ENCODE peak calls at places on chromosomes 13 and 19, in four cellular contexts. Q is NCI-H460, S is fibroblast of mammary gland, X is skeletal muscle cell. N is an unnamed sample.

GRCh38 chr19:47100290-47100689 is 13.3 kb downstream of the ZC3H4 start:
- DNase-seq in X (no peak), S (no peak), Q (no peak), N (no peak)

GRCh38 chr19:38434549-38435051 is 1.1 kb downstream of the RYR1 start:
- DNase-seq in Q (no peak), S (no peak), X (peak), N (no peak)

GRCh38 chr19:38831142-38831605 is 420 bp downstream of the ECH1 start:
- DNase-seq in S (peak), X (peak), Q (no peak), N (peak)

GRCh38 chr13:104171132-104171531 is 1104.9 kb upstream of the SLC10A2 start:
- DNase-seq in X (no peak), S (no peak), Q (no peak), N (no peak)

GRCh38 chr13:45595968-45596367 is 19.6 kb downstream of the ERICH6B start:
- DNase-seq in S (no peak), X (no peak), Q (no peak), N (no peak)

GRCh38 chr13:106533101-106533939 is 2.1 kb downstream of the EFNB2 start:
- DNase-seq in X (no peak), Q (peak), S (peak), N (peak)

GRCh38 chr19:3443840-3444694 is 36.3 kb downstream of the SMIM24 start:
- DNase-seq in X (no peak), Q (no peak), S (peak), N (no peak)

GRCh38 chr13:99865420-99865930 is 106.1 kb downstream of the ZIC5 start:
- DNase-seq in Q (no peak), S (no peak), X (no peak), N (no peak)

GRCh38 chr19:15120135-15121026 is 13.2 kb downstream of the SYDE1 start:
- DNase-seq in Q (no peak), X (no peak), S (no peak), N (no peak)

GRCh38 chr13:28679628-28680027 is 20.7 kb downstream of the POMP start:
- DNase-seq in X (no peak), S (peak), Q (peak), N (no peak)

GRCh38 chr13:35817642-35818576 is 313.3 kb downstream of the DCLK1 start:
- DNase-seq in Q (no peak), S (peak), X (no peak), N (no peak)

GRCh38 chr13:90979059-90979458 is 368.4 kb upstream of the MIR17HG start:
- DNase-seq in S (no peak), Q (no peak), X (peak), N (no peak)

GRCh38 chr19:29789007-29789406 is 22.8 kb upstream of the CCNE1 start:
- DNase-seq in S (no peak), Q (no peak), X (no peak), N (no peak)

GRCh38 chr13:109654341-109655205 is 131.8 kb downstream of the IRS2 start:
- DNase-seq in Q (no peak), X (peak), S (peak), N (no peak)

GRCh38 chr13:90254437-90254836 is 1093.0 kb upstream of the MIR17HG start:
- DNase-seq in Q (no peak), X (no peak), S (no peak), N (no peak)

GRCh38 chr19:46975918-46976782 is 43.5 kb upstream of the NPAS1 start:
- DNase-seq in Q (peak), S (peak), X (peak), N (no peak)

GRCh38 chr19:2167896-2168618 is 4.3 kb downstream of the DOT1L start:
- DNase-seq in X (no peak), S (peak), Q (no peak), N (no peak)

GRCh38 chr13:102555914-102556553 is 40.8 kb upstream of the TPP2 start:
- DNase-seq in S (peak), X (peak), Q (peak), N (no peak)

GRCh38 chr13:32639502-32640105 is 53.4 kb downstream of the PDS5B start:
- DNase-seq in S (peak), X (peak), Q (peak), N (no peak)

GRCh38 chr19:53519431-53519830 is 18.5 kb upstream of the ZNF331 start:
- DNase-seq in X (no peak), S (no peak), Q (no peak), N (no peak)

GRCh38 chr13:85698236-85698635 is 101.0 kb downstream of the SLITRK6 start:
- DNase-seq in Q (no peak), X (no peak), S (no peak), N (no peak)

GRCh38 chr19:53389591-53390377 is 5.2 kb upstream of the ZNF765 start:
- DNase-seq in Q (no peak), X (no peak), S (no peak), N (no peak)

GRCh38 chr19:16449330-16449961 is 22.3 kb downstream of the EPS15L1 start:
- DNase-seq in X (no peak), S (no peak), Q (no peak), N (peak)

GRCh38 chr19:4014541-4015491 is 7.3 kb downstream of the PIAS4 start:
- DNase-seq in Q (no peak), S (no peak), X (no peak), N (peak)

GRCh38 chr13:105773241-105773640 is 762.2 kb downstream of the EFNB2 start:
- DNase-seq in Q (no peak), X (no peak), S (no peak), N (no peak)

GRCh38 chr19:1401138-1401888 is at the start of gene GAMT:
- DNase-seq in Q (no peak), S (no peak), X (no peak), N (peak)

GRCh38 chr19:49689133-49690072 is at the start of gene ADM5:
- DNase-seq in Q (no peak), X (no peak), S (no peak), N (no peak)

GRCh38 chr13:40640845-40641458 is 25.5 kb downstream of the FOXO1 start:
- DNase-seq in X (no peak), Q (no peak), S (no peak), N (no peak)

GRCh38 chr19:2261438-2262172 is 5.4 kb upstream of the JSRP1 start:
- DNase-seq in S (peak), X (no peak), Q (no peak), N (peak)

GRCh38 chr13:25945596-25945995 is 106.2 kb downstream of the SHISA2 start:
- DNase-seq in Q (no peak), X (peak), S (no peak), N (no peak)

GRCh38 chr19:46217476-46217875 is 12.1 kb upstream of the IGFL1 start:
- DNase-seq in X (no peak), S (no peak), Q (no peak), N (no peak)

GRCh38 chr13:98648676-98649075 is 71.8 kb upstream of the STK24 start:
- DNase-seq in Q (no peak), S (peak), X (no peak), N (no peak)

GRCh38 chr19:23098988-23099387 is 17.8 kb upstream of the ZNF730 start:
- DNase-seq in X (no peak), Q (no peak), S (no peak), N (no peak)

N was measured in activated T-helper 2 cell treated with anti-CD3 and anti-CD28 coated beads, Interferon-gamma antibody, Interleukin-2, Interleukin-4, amounts not matched to agents 10 μg/mL and 5 μg/mL and 100 μg/mL, durations not matched to agents 14 hours and 24 hours and 36 hours.